ENCODE peak calls at places on chromosomes 7 and 10, in eight cellular contexts. B is gastrocnemius medialis, S is ovary, U is uterus, Y is IMR-90, L is transverse colon, Q is right lobe of liver, N is adrenal gland. F is an unnamed sample.

GRCh38 chr10:121313119-121313858 is 285.0 kb downstream of the FGFR2 start:
- DNase-seq in U (no peak), L (no peak), Q (no peak), S (no peak), Y (no peak), B (no peak), N (no peak), F (no peak)

GRCh38 chr7:40761757-40762342 is 627.0 kb downstream of the SUGCT start:
- DNase-seq in U (no peak), Q (no peak), L (no peak), S (no peak), B (no peak), N (no peak), Y (peak; percentile 24), F (no peak)

GRCh38 chr10:52326382-52326781 is 12.3 kb downstream of the DKK1 start:
- DNase-seq in Q (no peak), L (no peak), S (no peak), B (no peak), U (no peak), N (no peak), Y (no peak), F (no peak)

GRCh38 chr10:110504111-110504735 is 6.5 kb downstream of the DUSP5 start:
- DNase-seq in Y (peak; percentile 91), S (peak; percentile 47), L (peak; percentile 55), U (peak; percentile 54), B (peak; percentile 28), Q (peak; percentile 34), N (peak; percentile 52), F (peak; percentile 60)

GRCh38 chr7:4267326-4268039 is 414.6 kb upstream of the FOXK1 start:
- DNase-seq in Q (no peak), Y (no peak), N (no peak), S (no peak), B (no peak), U (no peak), L (no peak), F (no peak)

GRCh38 chr7:123096434-123096833 is 100.9 kb upstream of the TAS2R16 start:
- DNase-seq in Q (no peak), N (no peak), S (no peak), Y (no peak), B (no peak), L (no peak), U (no peak), F (no peak)

GRCh38 chr7:157907998-157908782 is 571.4 kb downstream of the DNAJB6 start:
- DNase-seq in B (no peak), U (no peak), N (no peak), Y (no peak), Q (no peak), L (no peak), S (no peak), F (no peak)

GRCh38 chr10:18158698-18159342 is 18.6 kb downstream of the CACNB2 start:
- DNase-seq in B (no peak), U (no peak), L (no peak), Q (no peak), N (no peak), S (no peak), Y (peak; percentile 37), F (no peak)

DNA sequence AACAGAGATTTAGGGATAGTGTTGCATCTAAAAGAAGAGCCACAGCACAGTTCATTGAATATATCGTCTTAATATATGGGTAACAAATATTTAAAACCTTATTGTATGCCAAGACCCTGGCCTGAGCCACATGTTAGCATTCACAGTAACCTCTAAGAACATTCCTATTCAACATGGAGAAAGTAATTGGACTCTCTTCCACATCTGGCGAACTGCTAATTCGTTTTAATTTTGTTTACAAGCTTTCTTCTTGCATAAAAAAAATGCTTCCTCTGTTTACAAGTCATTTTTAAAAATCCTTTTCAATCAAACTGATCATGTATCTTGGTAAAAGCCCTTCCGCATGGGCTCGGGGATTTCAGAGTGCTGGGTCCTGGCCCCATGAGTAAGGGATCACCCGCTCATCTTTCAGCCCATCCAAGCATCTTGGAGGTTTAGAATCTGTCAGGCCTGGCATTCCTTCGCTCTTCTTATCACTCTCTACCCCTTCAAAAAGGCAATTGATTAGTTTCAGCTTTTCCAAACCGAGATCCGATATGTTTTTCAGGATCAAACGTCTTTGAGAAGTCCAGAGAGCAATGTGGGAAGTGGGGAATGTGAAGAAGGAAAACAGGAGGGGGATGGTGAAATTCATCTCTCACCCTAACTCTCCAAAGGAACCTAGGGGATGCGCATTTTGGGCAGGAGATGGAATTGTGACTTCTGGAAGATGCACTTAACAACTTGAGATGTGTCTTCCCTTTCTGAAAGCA is 7.2 kb downstream of the TWIST1 start:
- DNase-seq in Q (no peak), U (no peak), B (no peak), Y (no peak), N (no peak), S (no peak), L (no peak), F (no peak)
- H3K27me3 ChIP-seq in Q (no peaks in the 10 kb centered on the region), U (no peaks in the 10 kb centered on the region), B (peaks cover 88% of the 10 kb centered on the region), Y (no peaks in the 10 kb centered on the region), N (peaks cover 52% of the 10 kb centered on the region), S (no peaks in the 10 kb centered on the region), L (peaks cover 99% of the 10 kb centered on the region), F (peaks cover 96% of the 10 kb centered on the region)

GRCh38 chr7:43649755-43650274 is 66.9 kb downstream of the STK17A start:
- DNase-seq in S (no peak), B (no peak), N (no peak), Y (peak; percentile 50), Q (no peak), U (no peak), L (peak; percentile 60), F (no peak)
- TF ChIP-seq POLR2A in S (no peak), B (no peak), N (no peak), Y (no peak), Q (no peak), U (no peak), L (peak; percentile 39), F (no peak)

GRCh38 chr7:155466142-155466813 is 8.3 kb downstream of the EN2 start:
- DNase-seq in S (no peak), B (no peak), L (no peak), Q (no peak), Y (no peak), N (no peak), U (no peak), F (no peak)

GRCh38 chr7:155466814-155467675 is 9.1 kb downstream of the EN2 start:
- DNase-seq in B (no peak), N (no peak), L (no peak), Y (no peak), S (no peak), Q (no peak), U (no peak), F (no peak)

GRCh38 chr7:155470186-155470487 is 12.2 kb downstream of the EN2 start:
- DNase-seq in L (no peak), N (no peak), Y (no peak), S (no peak), U (no peak), Q (no peak), B (no peak), F (no peak)

GRCh38 chr7:155469311-155470185 is 11.6 kb downstream of the EN2 start:
- DNase-seq in U (no peak), Y (no peak), L (no peak), N (no peak), B (no peak), Q (no peak), S (no peak), F (no peak)

GRCh38 chr7:155467846-155468821 is 10.2 kb downstream of the EN2 start:
- DNase-seq in S (no peak), N (no peak), Y (no peak), B (no peak), Q (no peak), U (no peak), L (no peak), F (no peak)
- H3K27me3 ChIP-seq in S (peaks cover 5% of the 10 kb centered on the region), N (peaks cover 94% of the 10 kb centered on the region), Y (peaks cover 87% of the 10 kb centered on the region), B (peaks cover 98% of the 10 kb centered on the region), Q (peaks cover 28% of the 10 kb centered on the region), U (peaks cover 98% of the 10 kb centered on the region), L (peaks cover 100% of the 10 kb centered on the region), F (peaks cover 7% of the 10 kb centered on the region)

DNA sequence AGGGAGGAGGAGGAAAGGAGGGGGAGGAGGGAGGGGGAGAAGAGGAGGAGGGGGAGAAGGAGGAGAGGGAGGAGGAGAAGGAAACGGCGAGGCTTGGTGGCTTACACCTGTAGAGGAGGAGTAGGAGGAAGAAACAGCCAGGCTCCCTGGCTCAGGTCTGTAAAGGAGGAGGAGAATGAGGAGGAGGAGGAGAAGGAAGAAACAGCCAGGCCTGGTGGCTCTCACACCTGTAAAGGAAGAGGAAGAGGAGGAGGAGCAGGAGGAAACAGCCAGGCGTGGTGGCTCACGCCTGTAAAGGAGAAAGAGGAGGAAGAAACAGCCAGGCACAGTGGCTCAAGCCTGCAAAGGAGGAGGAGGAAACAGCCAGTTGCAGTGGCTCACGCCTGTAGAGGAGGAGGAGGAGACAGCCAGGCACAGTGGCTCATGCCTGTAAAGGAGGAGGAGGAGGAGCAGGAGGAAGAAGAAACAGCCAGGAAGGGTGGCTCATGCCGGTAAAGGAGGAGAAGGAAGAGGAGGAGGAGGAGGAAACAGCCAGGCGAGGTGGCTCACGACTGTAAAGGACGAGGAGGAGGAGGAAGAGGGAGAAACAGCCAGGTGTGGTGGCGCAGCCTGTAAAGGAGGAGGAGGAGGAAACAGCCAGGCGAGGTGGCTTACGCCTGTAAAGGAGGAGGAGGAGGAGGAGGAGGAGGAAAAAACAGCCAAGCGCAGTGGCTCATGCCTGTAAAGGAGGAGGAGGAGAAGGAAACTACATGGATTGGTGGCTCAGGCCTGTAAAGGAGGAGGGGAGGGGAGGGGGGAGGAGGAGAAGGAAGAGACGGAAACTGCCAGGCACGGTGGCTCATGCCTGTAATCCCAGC is 14.9 kb upstream of the CRCP start:
- DNase-seq in U (peak; percentile 72), N (peak; percentile 87), S (peak; percentile 77), Q (peak; percentile 47), Y (peak; percentile 89), B (peak; percentile 60), L (peak; percentile 87), F (peak; percentile 75)
- TF ChIP-seq POLR2A in U (peak; percentile 13), N (peak; percentile 63), S (peak; percentile 48), Q (peak; percentile 1), Y (no peak), B (no peak), L (peak; percentile 86), F (peak; percentile 48)

GRCh38 chr10:133086247-133086646 is 1.5 kb upstream of the ADGRA1 start:
- DNase-seq in N (no peak), S (no peak), L (no peak), Y (no peak), U (no peak), Q (no peak), B (no peak), F (no peak)
- H3K27me3 ChIP-seq in N (peaks cover 58% of the 10 kb centered on the region), S (peaks cover 2% of the 10 kb centered on the region), L (peaks cover 83% of the 10 kb centered on the region), Y (peaks cover 42% of the 10 kb centered on the region), U (peaks cover 5% of the 10 kb centered on the region), Q (no peaks in the 10 kb centered on the region), B (peaks cover 56% of the 10 kb centered on the region), F (no peaks in the 10 kb centered on the region)

DNA sequence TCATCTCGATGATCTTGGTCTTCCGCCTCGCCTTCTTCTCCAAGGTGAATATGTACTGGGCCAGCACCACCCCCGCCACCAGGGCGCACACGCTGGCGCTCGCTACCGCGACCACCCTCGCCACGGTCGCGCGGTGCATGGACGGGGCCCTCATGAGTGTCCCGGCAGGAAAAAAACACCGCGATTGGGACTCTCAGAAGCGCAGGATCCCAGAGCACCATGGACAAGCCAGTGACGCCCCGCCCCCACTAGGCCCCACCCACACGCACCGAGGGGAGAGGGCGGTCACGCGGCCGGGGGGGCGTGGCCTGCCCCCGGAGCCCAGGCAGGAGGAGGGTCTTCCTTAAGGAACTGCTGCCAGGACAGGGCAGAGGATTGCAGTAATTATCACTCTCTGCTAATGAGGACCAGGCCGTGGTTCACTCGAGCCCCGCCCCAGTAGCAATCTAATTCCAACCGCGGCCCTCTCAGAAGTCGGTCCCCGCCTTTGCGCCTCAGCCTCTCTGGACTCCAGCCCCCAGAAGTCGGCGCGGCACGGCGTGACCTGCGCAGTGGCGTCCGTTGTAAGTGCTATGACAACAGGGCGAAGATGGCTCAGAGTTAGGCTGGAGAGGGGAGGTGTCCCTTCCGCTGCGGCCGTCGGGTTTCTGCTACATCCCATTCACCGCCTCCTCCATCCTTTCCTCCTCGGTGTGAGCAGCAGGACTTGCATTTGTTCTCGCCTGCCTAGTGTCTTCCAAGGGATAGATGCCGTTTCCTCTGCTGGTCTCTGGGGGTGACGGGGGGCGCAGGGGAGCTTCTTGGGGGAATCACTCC is at the start of gene BBS9:
- DNase-seq in Q (peak; percentile 95), N (peak; percentile 95), Y (peak; percentile 90), L (peak; percentile 95), U (peak; percentile 93), S (peak; percentile 96), B (peak; percentile 89), F (peak; percentile 92)
- TF ChIP-seq POLR2A in Q (no peak), N (peak; percentile 47), Y (no peak), L (peak; percentile 42), U (peak; percentile 18), S (peak; percentile 29), B (peak; percentile 45), F (peak; percentile 59)